ENCODE peak calls at places on chromosome 22, in four cellular contexts. H is HCT116, W is HepG2, P is K562. D is an unnamed sample.

GRCh38 chr22:42966389-42966998 is 48.5 kb downstream of the PACSIN2 start:
- DNase-seq in H (no peak), W (no peak), P (no peak), D (no peak)

GRCh38 chr22:27336151-27337090 is 465.1 kb downstream of the MN1 start:
- DNase-seq in H (no peak), W (no peak), P (no peak), D (no peak)

GRCh38 chr22:44088976-44089570 is 65.0 kb downstream of the PARVB start:
- DNase-seq in H (no peak), W (no peak), P (no peak), D (no peak)

GRCh38 chr22:29751139-29751538 is 15.7 kb downstream of the ZMAT5 start:
- DNase-seq in H (no peak), W (peak), P (no peak), D (no peak)

GRCh38 chr22:38108561-38109319 is 1.7 kb downstream of the BAIAP2L2 start:
- DNase-seq in H (no peak), W (no peak), P (no peak), D (no peak)

GRCh38 chr22:48354082-48354481 is 1473.6 kb downstream of the BRD1 start:
- DNase-seq in H (no peak), W (no peak), P (no peak), D (no peak)

GRCh38 chr22:29727248-29727551 is 7.4 kb downstream of the CABP7 start:
- DNase-seq in H (no peak), W (peak), P (peak), D (no peak)

GRCh38 chr22:42872821-42873220 is 15.7 kb upstream of the ARFGAP3 start:
- DNase-seq in H (no peak), W (no peak), P (no peak), D (no peak)

GRCh38 chr22:47697861-47698260 is 935.4 kb downstream of the TBC1D22A start:
- DNase-seq in H (no peak), W (no peak), P (no peak), D (no peak)

GRCh38 chr22:20256562-20257473 is 11.3 kb downstream of the RTN4R start:
- DNase-seq in H (no peak), W (no peak), P (peak), D (no peak)

GRCh38 chr22:25203082-25203481 is 3.4 kb downstream of the CRYBB3 start:
- DNase-seq in H (no peak), W (no peak), P (no peak), D (no peak)

GRCh38 chr22:19880786-19881569 is 26.3 kb upstream of the GNB1L start:
- DNase-seq in H (peak), W (peak), P (peak), D (peak)

GRCh38 chr22:23751441-23751996 is 607 bp upstream of the ZNF70 start:
- DNase-seq in H (no peak), W (no peak), P (peak), D (no peak)

GRCh38 chr22:49182416-49182815 is 645.3 kb downstream of the BRD1 start:
- DNase-seq in H (no peak), W (no peak), P (no peak), D (no peak)

GRCh38 chr22:17981497-17981896 is 42.9 kb downstream of the MICAL3 start:
- DNase-seq in H (no peak), W (no peak), P (no peak), D (no peak)

GRCh38 chr22:22753526-22754267 is 109.3 kb downstream of the GGTLC2 start:
- DNase-seq in H (peak), W (peak), P (peak), D (no peak)

GRCh38 chr22:24063361-24063760 is 52.3 kb downstream of the CABIN1 start:
- DNase-seq in H (no peak), W (no peak), P (no peak), D (no peak)

GRCh38 chr22:17920145-17920605 is 104.2 kb downstream of the MICAL3 start:
- DNase-seq in H (no peak), W (peak), P (peak), D (no peak)

DNA sequence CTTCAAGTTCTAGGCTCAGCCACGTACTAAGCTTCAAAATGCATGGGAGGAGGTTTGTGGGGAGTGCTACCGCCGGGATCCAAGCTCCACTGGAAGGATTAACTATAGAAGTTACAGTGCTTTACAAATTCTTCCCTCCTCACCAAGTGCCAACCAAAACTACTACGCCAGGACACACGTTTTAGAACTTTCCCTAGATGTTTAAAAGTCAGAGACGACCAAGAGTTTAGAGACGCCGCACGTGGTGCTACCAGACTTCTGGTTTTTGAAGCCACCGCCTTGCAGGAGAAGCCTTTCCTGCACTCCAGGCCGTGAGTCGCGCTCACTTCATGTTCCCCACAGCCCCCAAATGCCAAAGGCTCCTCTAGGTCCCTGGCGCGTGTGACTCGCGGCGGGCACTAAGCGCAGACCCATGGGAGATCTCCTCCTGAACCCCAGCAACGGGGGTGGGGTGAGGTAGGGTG is 734 bp downstream of the SNU13 start:
- DNase-seq in H (no peak), W (no peak), P (peak), D (no peak)
- TF ChIP-seq SIN3A in H (no peak), W (peak), P (peak), D (no peak)

GRCh38 chr22:46588279-46589140 is 31.7 kb upstream of the GRAMD4 start:
- DNase-seq in H (no peak), W (no peak), P (no peak), D (no peak)
- H3K4me3 ChIP-seq in H (no peak), W (no peak), P (no peak), D (no peak)

GRCh38 chr22:50529416-50530279 is at the start of gene TYMP:
- DNase-seq in H (no peak), W (peak), P (no peak), D (no peak)
- TF ChIP-seq TCF7L2 in H (no peak), W (no peak), P (no peak), D (no peak)

GRCh38 chr22:50208939-50209892 is 8.4 kb downstream of the SELENOO start:
- DNase-seq in H (no peak), W (no peak), P (no peak), D (no peak)
- TF ChIP-seq SIN3A in H (no peak), W (no peak), P (no peak), D (no peak)

GRCh38 chr22:40175571-40176105 is 2.1 kb upstream of the TNRC6B start:
- DNase-seq in H (no peak), W (no peak), P (no peak), D (no peak)
- H3K4me3 ChIP-seq in H (no peak), W (no peak), P (peak), D (no peak)

GRCh38 chr22:31614781-31615480 is 47.1 kb downstream of the PISD start:
- DNase-seq in H (no peak), W (no peak), P (no peak), D (no peak)
- TF ChIP-seq TCF7L2 in H (no peak), W (no peak), P (no peak), D (no peak)

DNA sequence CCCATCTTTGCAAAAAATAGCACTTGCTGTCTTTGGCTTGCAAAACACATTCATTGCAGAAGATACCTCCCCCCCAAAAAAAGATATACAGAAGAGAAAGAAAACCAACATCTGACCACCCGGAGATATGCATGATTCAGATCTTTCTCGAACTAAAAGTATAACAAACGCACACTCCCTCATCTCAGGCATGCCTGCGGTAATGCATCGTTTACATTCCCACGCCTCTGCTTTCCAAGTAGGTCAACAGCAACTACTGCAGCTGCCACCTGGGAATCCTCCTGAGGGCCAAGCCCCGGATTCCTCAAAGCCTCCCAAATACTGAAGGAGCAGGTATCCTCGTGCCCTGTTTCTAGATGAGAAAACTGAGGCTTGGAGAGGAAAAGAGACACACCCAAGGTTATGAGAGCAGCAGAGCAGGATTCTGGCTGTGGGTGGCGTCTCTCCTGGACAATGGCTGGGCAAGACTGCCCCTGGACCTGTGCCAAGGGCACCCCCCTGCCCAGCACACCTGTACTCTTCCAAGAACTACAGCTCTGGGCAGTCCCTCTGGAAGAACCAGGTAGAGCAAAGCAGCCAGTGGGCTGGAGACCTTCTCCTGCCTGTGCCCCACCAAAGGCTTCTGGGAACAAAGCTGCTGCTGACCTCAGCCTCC is 38.1 kb downstream of the NUP50 start:
- DNase-seq in H (no peak), W (no peak), P (no peak), D (no peak)
- TF ChIP-seq SIN3A in H (no peak), W (no peak), P (no peak), D (no peak)

DNA sequence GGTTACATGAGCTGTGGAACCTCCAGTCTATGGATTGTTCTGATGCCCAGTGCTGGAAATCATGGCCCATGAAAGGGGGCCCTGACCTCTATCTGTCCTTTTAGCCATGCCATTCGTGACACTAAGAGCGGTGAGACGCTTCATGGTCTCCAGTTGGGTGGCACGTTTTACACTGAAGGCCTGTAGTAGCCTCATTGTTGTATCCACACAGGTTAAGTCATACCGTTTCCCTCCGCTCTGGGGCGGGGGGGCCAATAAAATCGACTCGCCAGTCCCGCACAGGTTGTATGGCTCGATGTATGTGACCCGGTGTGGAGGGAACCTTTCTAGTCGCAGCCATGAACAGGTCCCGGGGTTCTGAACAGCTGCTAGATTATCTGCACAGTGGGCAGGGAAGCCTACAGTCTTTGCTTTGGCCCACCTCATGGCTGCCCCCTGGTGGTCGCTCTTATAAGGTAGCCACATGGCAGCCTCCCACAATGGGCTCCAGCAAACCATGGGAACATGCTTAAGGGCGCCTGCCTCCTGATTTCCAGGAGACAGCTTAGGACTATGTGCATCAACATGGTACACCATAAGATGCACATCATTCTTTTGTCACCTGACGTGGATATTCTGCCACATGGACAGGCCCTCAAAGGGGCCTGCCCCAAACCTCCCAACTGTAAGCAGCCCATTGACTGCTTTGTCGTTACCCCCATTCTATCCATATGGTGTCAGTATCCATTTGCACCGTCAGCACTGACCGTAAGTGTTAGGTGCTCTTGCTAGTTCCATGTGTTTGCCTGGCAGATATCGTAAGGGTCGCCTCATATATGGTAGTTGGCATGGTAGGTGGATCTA is 19.7 kb upstream of the APOL3 start:
- DNase-seq in H (peak), W (peak), P (peak), D (peak)
- H3K4me3 ChIP-seq in H (no peak), W (no peak), P (no peak), D (no peak)